ENCODE peak calls at places on chromosomes 11 and 22, in seven cellular contexts. W is RCC 7860, M is memory B cell, X is PC-3, H is WTC11, L is esophagus muscularis mucosa, T is coronary artery. R is an unnamed sample.

GRCh38 chr11:78039919-78040671 is 17.0 kb upstream of the KCTD14 start:
- DNase-seq in H (no peak), T (no peak), W (peak), X (peak), L (no peak), M (no peak), R (peak)

GRCh38 chr22:36218648-36219047 is 17.0 kb upstream of the APOL4 start:
- DNase-seq in X (no peak), M (no peak), H (no peak), L (no peak), W (no peak), T (no peak), R (no peak)

GRCh38 chr22:21755855-21756284 is 20.3 kb upstream of the YPEL1 start:
- DNase-seq in M (no peak), H (no peak), T (no peak), W (peak), L (no peak), X (peak), R (no peak)

GRCh38 chr22:41217553-41218157 is 12.5 kb downstream of the L3MBTL2 start:
- DNase-seq in T (no peak), X (no peak), W (no peak), M (no peak), H (peak), L (peak), R (peak)

GRCh38 chr11:93986716-93987115 is 34.4 kb upstream of the HEPHL1 start:
- DNase-seq in T (no peak), H (no peak), W (no peak), L (no peak), M (no peak), X (peak), R (peak)

GRCh38 chr11:122668562-122669090 is 13.1 kb downstream of the UBASH3B start:
- DNase-seq in L (no peak), H (no peak), M (no peak), T (no peak), W (peak), X (peak), R (peak)

GRCh38 chr11:103183981-103184592 is 74.9 kb downstream of the DYNC2H1 start:
- DNase-seq in L (no peak), W (no peak), T (no peak), X (no peak), M (no peak), H (no peak), R (no peak)

GRCh38 chr22:47059701-47060161 is 297.3 kb downstream of the TBC1D22A start:
- DNase-seq in T (no peak), W (no peak), X (no peak), H (no peak), M (no peak), L (no peak), R (no peak)

GRCh38 chr22:21919526-21920307 is 32.9 kb downstream of the PPM1F start:
- DNase-seq in W (no peak), T (no peak), X (no peak), H (no peak), M (no peak), L (no peak), R (no peak)

GRCh38 chr22:25554321-25555088 is 10.0 kb upstream of the GRK3 start:
- DNase-seq in M (no peak), X (no peak), H (no peak), W (no peak), L (no peak), T (no peak), R (no peak)

GRCh38 chr11:27395556-27396258 is 32.7 kb upstream of the CCDC34 start:
- DNase-seq in H (no peak), T (no peak), W (peak), L (no peak), X (peak), M (no peak), R (peak)

R was measured in SW480.